ENCODE peak calls at places on chromosomes 11 and 22, in four cellular contexts. X is NCI-H460, P is iris pigment epithelial cell, I is GF-D8. W is an unnamed sample.

GRCh38 chr11:20443596-20443995 is 56.1 kb downstream of the PRMT3 start:
- DNase-seq in I (no peak), X (peak), P (peak), W (peak)

GRCh38 chr22:38750104-38750503 is 5.7 kb downstream of the SUN2 start:
- DNase-seq in I (no peak), P (no peak), X (no peak), W (no peak)

GRCh38 chr11:83409891-83410290 is 123.7 kb upstream of the CCDC90B start:
- DNase-seq in X (no peak), P (no peak), I (no peak), W (no peak)

GRCh38 chr11:79400717-79401330 is 40.0 kb downstream of the TENM4 start:
- DNase-seq in X (no peak), I (no peak), P (peak), W (peak)

GRCh38 chr11:16114978-16115871 is 241.1 kb downstream of the SOX6 start:
- DNase-seq in I (no peak), P (no peak), X (no peak), W (no peak)

GRCh38 chr11:126808851-126809250 is 191.7 kb downstream of the KIRREL3 start:
- DNase-seq in P (no peak), I (no peak), X (no peak), W (no peak)

GRCh38 chr11:62171261-62171723 is 18.7 kb upstream of the SCGB1D1 start:
- DNase-seq in P (peak), X (peak), I (peak), W (peak)

GRCh38 chr11:112042161-112042960 is 17.2 kb downstream of the DLAT start:
- DNase-seq in I (peak), P (peak), X (no peak), W (no peak)

GRCh38 chr22:39665229-39665628 is 94.7 kb downstream of the CACNA1I start:
- DNase-seq in I (no peak), P (no peak), X (no peak), W (no peak)

GRCh38 chr11:118870396-118871343 is 13.0 kb upstream of the CXCR5 start:
- DNase-seq in X (no peak), P (peak), I (peak), W (peak)

GRCh38 chr22:32591620-32592019 is 117.0 kb downstream of the FBXO7 start:
- DNase-seq in P (peak), I (peak), X (peak), W (peak)

GRCh38 chr22:48432721-48433518 is 1394.8 kb downstream of the BRD1 start:
- DNase-seq in I (no peak), X (no peak), P (no peak), W (no peak)

GRCh38 chr11:44958165-44958564 is 7.5 kb upstream of the TP53I11 start:
- DNase-seq in I (no peak), P (no peak), X (no peak), W (no peak)

GRCh38 chr11:10564692-10565318 is 3.7 kb downstream of the LYVE1 start:
- DNase-seq in P (no peak), I (no peak), X (no peak), W (peak)

GRCh38 chr11:92311616-92312449 is 87.2 kb downstream of the FAT3 start:
- DNase-seq in P (no peak), X (no peak), I (no peak), W (no peak)

GRCh38 chr11:29780756-29781155 is 236.1 kb downstream of the KCNA4 start:
- DNase-seq in I (no peak), P (no peak), X (no peak), W (no peak)

GRCh38 chr22:35643991-35644390 is 4.3 kb upstream of the APOL6 start:
- DNase-seq in X (no peak), I (no peak), P (no peak), W (no peak)

GRCh38 chr11:116061322-116061721 is 557.1 kb upstream of the CADM1 start:
- DNase-seq in X (no peak), P (no peak), I (no peak), W (no peak)

GRCh38 chr11:83724704-83725114 is 438.5 kb upstream of the CCDC90B start:
- DNase-seq in I (no peak), X (peak), P (no peak), W (peak)

GRCh38 chr11:72692498-72693237 is 18.4 kb upstream of the PDE2A start:
- DNase-seq in I (no peak), X (no peak), P (no peak), W (no peak)

GRCh38 chr11:69453151-69453550 is 28.3 kb upstream of the LINC01488 start:
- DNase-seq in I (no peak), P (no peak), X (no peak), W (no peak)

GRCh38 chr11:110473666-110474065 is 43.9 kb downstream of the FDX1 start:
- DNase-seq in P (peak), X (no peak), I (no peak), W (no peak)

GRCh38 chr11:2803186-2804057 is 82.2 kb downstream of the CDKN1C start:
- DNase-seq in P (no peak), I (no peak), X (no peak), W (no peak)

GRCh38 chr11:132312161-132312560 is 941.7 kb downstream of the NTM start:
- DNase-seq in I (no peak), X (no peak), P (peak), W (no peak)

W was measured in fibroblast of gingiva.